ENCODE peak calls at places on chromosomes 6 and 20, in ten cellular contexts. U, I, Y, A, K, F, E, N, G and C are unnamed samples.

GRCh38 chr6:133568970-133569889 is 319.7 kb upstream of the TCF21 start:
- DNase-seq in U (no peak), I (no peak), Y (no peak), A (peak), K (peak), F (no peak), E (no peak), N (peak), G (no peak), C (no peak)

GRCh38 chr20:11229772-11230171 is 556.0 kb upstream of the JAG1 start:
- DNase-seq in U (no peak), I (peak), Y (no peak), A (no peak), K (peak), F (no peak), E (peak), N (peak), G (peak), C (peak)

GRCh38 chr20:2946988-2947961 is 74.0 kb downstream of the PTPRA start:
- DNase-seq in U (no peak), I (no peak), Y (no peak), A (no peak), K (peak), F (no peak), E (no peak), N (peak), G (no peak), C (no peak)

GRCh38 chr6:98828991-98829411 is 5.4 kb upstream of the POU3F2 start:
- DNase-seq in U (no peak), I (no peak), Y (no peak), A (no peak), K (no peak), F (no peak), E (no peak), N (no peak), G (no peak), C (no peak)

GRCh38 chr6:47093169-47093568 is 51.0 kb upstream of the ADGRF1 start:
- DNase-seq in U (no peak), I (no peak), Y (no peak), A (no peak), K (no peak), F (no peak), E (no peak), N (no peak), G (no peak), C (no peak)

GRCh38 chr20:61932711-61933480 is 132.8 kb downstream of the TAF4 start:
- DNase-seq in U (no peak), I (peak), Y (peak), A (no peak), K (no peak), F (no peak), E (no peak), N (no peak), G (peak), C (no peak)

GRCh38 chr6:1652842-1653241 is 43.1 kb downstream of the FOXC1 start:
- DNase-seq in U (no peak), I (no peak), Y (no peak), A (no peak), K (no peak), F (no peak), E (no peak), N (no peak), G (no peak), C (no peak)

GRCh38 chr6:27601668-27602254 is 128.9 kb upstream of the ZNF184 start:
- DNase-seq in U (no peak), I (no peak), Y (no peak), A (no peak), K (no peak), F (no peak), E (no peak), N (peak), G (no peak), C (no peak)

GRCh38 chr20:5887386-5887785 is 62.9 kb downstream of the TRMT6 start:
- DNase-seq in U (no peak), I (no peak), Y (no peak), A (no peak), K (no peak), F (no peak), E (no peak), N (no peak), G (no peak), C (no peak)

GRCh38 chr6:87661016-87661415 is 41.0 kb downstream of the AKIRIN2 start:
- DNase-seq in U (no peak), I (no peak), Y (no peak), A (no peak), K (no peak), F (no peak), E (no peak), N (peak), G (no peak), C (no peak)

GRCh38 chr6:91659881-91660280 is 1073.0 kb upstream of the MAP3K7 start:
- DNase-seq in U (no peak), I (no peak), Y (no peak), A (no peak), K (no peak), F (no peak), E (no peak), N (no peak), G (no peak), C (no peak)

GRCh38 chr20:62764156-62764935 is 31.9 kb upstream of the MRGBP start:
- DNase-seq in U (no peak), I (no peak), Y (peak), A (no peak), K (no peak), F (no peak), E (no peak), N (no peak), G (peak), C (no peak)

GRCh38 chr6:5498579-5498899 is 237.2 kb downstream of the FARS2 start:
- DNase-seq in U (no peak), I (no peak), Y (no peak), A (no peak), K (no peak), F (no peak), E (no peak), N (no peak), G (no peak), C (no peak)

GRCh38 chr6:5499644-5500306 is 238.5 kb downstream of the FARS2 start:
- DNase-seq in U (no peak), I (no peak), Y (no peak), A (no peak), K (no peak), F (no peak), E (no peak), N (no peak), G (no peak), C (no peak)

GRCh38 chr6:5493806-5494205 is 232.5 kb downstream of the FARS2 start:
- DNase-seq in U (no peak), I (no peak), Y (no peak), A (no peak), K (no peak), F (no peak), E (no peak), N (no peak), G (no peak), C (no peak)

GRCh38 chr6:5501837-5502236 is 240.5 kb downstream of the FARS2 start:
- DNase-seq in U (no peak), I (no peak), Y (no peak), A (no peak), K (no peak), F (no peak), E (no peak), N (no peak), G (no peak), C (no peak)

DNA sequence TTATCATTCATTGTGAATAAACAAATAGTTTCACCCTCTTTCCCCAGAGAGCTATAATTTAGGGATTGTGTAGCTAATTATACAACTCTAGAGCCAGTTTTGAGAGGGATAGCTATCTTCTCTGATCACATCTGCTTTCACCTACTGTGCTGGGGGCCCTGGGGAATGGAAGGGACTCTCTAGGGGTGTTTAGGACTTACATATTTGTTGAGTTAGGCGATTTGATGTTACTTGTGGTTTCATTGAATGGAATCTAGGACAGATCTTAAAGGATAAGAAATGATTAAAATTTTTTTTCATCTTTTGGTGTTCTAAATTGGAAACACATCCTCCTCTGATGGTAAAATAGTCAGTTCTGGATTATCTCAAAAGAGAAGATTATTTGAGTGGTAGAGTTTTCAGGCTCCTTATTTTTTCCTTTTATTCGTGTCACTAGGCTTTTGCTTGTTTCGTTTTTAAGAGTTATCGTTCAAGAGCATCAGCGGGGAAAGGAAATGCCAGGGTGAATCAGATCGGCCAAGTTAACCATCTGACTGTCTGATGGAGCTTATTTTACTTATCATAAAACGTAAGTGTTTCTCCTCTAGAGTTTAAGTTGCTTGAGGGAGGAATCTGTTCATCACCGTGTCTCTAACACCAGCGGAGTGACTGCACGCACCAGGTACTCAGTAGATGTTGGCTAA is 236.7 kb downstream of the FARS2 start:
- DNase-seq in U (no peak), I (no peak), Y (no peak), A (peak), K (no peak), F (no peak), E (no peak), N (peak), G (no peak), C (no peak)
- H3K4me3 ChIP-seq in U (no peak), I (no peak), Y (no peak), A (peak), K (no peak), F (no peak), E (no peak), N (no peak), G (no peak), C (peak)

GRCh38 chr6:45420083-45420908 is 42.6 kb upstream of the SUPT3H start:
- DNase-seq in U (peak), I (no peak), Y (no peak), A (peak), K (no peak), F (peak), E (no peak), N (peak), G (peak), C (no peak)
- H3K4me3 ChIP-seq in U (no peak), I (peak), Y (peak), A (peak), K (peak), F (peak), E (peak), N (no peak), G (no peak), C (peak)

GRCh38 chr20:419556-420168 is 11.6 kb downstream of the RBCK1 start:
- DNase-seq in U (no peak), I (no peak), Y (no peak), A (no peak), K (no peak), F (no peak), E (no peak), N (no peak), G (no peak), C (no peak)
- H3K4me3 ChIP-seq in U (no peak), I (no peak), Y (no peak), A (no peak), K (no peak), F (no peak), E (no peak), N (no peak), G (no peak), C (no peak)

GRCh38 chr6:43276180-43277082 is 21.6 kb upstream of the SLC22A7 start:
- DNase-seq in U (peak), I (no peak), Y (peak), A (no peak), K (no peak), F (no peak), E (no peak), N (peak), G (no peak), C (no peak)
- H3K4me3 ChIP-seq in U (no peak), I (no peak), Y (no peak), A (no peak), K (no peak), F (peak), E (peak), N (no peak), G (no peak), C (no peak)

GRCh38 chr20:37727247-37727956 is 33.6 kb downstream of the CTNNBL1 start:
- DNase-seq in U (no peak), I (no peak), Y (no peak), A (no peak), K (no peak), F (no peak), E (no peak), N (peak), G (no peak), C (no peak)

GRCh38 chr20:37729909-37730308 is 36.1 kb downstream of the CTNNBL1 start:
- DNase-seq in U (no peak), I (no peak), Y (no peak), A (no peak), K (no peak), F (no peak), E (no peak), N (no peak), G (no peak), C (no peak)

GRCh38 chr20:37727957-37728634 is 34.3 kb downstream of the CTNNBL1 start:
- DNase-seq in U (no peak), I (no peak), Y (no peak), A (no peak), K (no peak), F (no peak), E (no peak), N (no peak), G (no peak), C (no peak)

GRCh38 chr20:37729452-37729851 is 35.6 kb downstream of the CTNNBL1 start:
- DNase-seq in U (no peak), I (no peak), Y (no peak), A (no peak), K (no peak), F (no peak), E (no peak), N (no peak), G (no peak), C (no peak)

DNA sequence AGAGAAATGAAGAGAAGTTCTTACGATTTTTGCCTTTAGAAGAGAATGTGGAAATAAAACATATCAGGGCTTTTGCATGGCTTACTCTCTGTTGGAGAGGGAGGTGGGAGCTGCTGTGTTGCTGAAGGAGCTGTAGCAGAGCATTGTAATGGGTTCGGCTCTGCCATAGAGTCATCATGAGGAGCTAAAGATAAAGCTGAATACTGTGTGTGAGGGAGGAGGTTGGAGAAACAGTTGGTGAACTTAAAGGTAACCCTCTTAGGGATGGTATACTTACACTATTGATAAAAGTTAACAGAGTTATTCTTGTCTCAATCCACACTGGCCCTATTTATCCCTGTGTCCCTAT is 34.8 kb downstream of the CTNNBL1 start:
- DNase-seq in U (no peak), I (no peak), Y (no peak), A (no peak), K (no peak), F (no peak), E (no peak), N (no peak), G (no peak), C (no peak)
- H3K4me3 ChIP-seq in U (no peak), I (no peak), Y (no peak), A (no peak), K (no peak), F (no peak), E (no peak), N (no peak), G (no peak), C (no peak)

GRCh38 chr20:47544852-47545251 is 43.2 kb downstream of the NCOA3 start:
- DNase-seq in U (no peak), I (no peak), Y (no peak), A (no peak), K (no peak), F (no peak), E (no peak), N (peak), G (no peak), C (no peak)

GRCh38 chr20:47541355-47541922 is 39.8 kb downstream of the NCOA3 start:
- DNase-seq in U (no peak), I (no peak), Y (no peak), A (no peak), K (no peak), F (no peak), E (no peak), N (no peak), G (no peak), C (no peak)

GRCh38 chr20:47544240-47544639 is 42.6 kb downstream of the NCOA3 start:
- DNase-seq in U (no peak), I (no peak), Y (no peak), A (no peak), K (no peak), F (no peak), E (no peak), N (peak), G (no peak), C (no peak)

GRCh38 chr20:47540443-47541354 is 39.0 kb downstream of the NCOA3 start:
- DNase-seq in U (no peak), I (no peak), Y (no peak), A (no peak), K (no peak), F (no peak), E (no peak), N (peak), G (no peak), C (no peak)

GRCh38 chr20:47543006-47543431 is 41.3 kb downstream of the NCOA3 start:
- DNase-seq in U (no peak), I (no peak), Y (no peak), A (no peak), K (no peak), F (no peak), E (no peak), N (peak), G (no peak), C (no peak)
- H3K4me3 ChIP-seq in U (no peak), I (no peak), Y (no peak), A (no peak), K (no peak), F (no peak), E (no peak), N (no peak), G (no peak), C (no peak)

GRCh38 chr6:151808331-151809241 is 1.1 kb downstream of the ESR1 start:
- DNase-seq in U (no peak), I (peak), Y (no peak), A (peak), K (no peak), F (no peak), E (no peak), N (peak), G (no peak), C (no peak)
- H3K4me3 ChIP-seq in U (no peak), I (peak), Y (peak), A (no peak), K (no peak), F (no peak), E (peak), N (peak), G (peak), C (peak)

GRCh38 chr6:25755496-25755895 is 954 bp downstream of the SLC17A4 start:
- DNase-seq in U (no peak), I (no peak), Y (no peak), A (no peak), K (no peak), F (no peak), E (no peak), N (no peak), G (no peak), C (no peak)
- H3K4me3 ChIP-seq in U (no peak), I (no peak), Y (no peak), A (no peak), K (no peak), F (no peak), E (no peak), N (no peak), G (no peak), C (no peak)